ENCODE peak calls at places on chromosomes 13 and 19, in four cellular contexts. K, N, L and J are unnamed samples.

GRCh38 chr19:42313096-42313839 is at the start of gene TMEM145:
- DNase-seq in L (peak; percentile 51), K (peak; percentile 74), N (peak; percentile 54), J (peak; percentile 64)

GRCh38 chr19:55258476-55258827 is 365 bp downstream of the PPP6R1 start:
- DNase-seq in K (no peak), L (peak; percentile 62), N (no peak), J (peak; percentile 7)

GRCh38 chr19:32688315-32688714 is 3.3 kb upstream of the NUDT19 start:
- DNase-seq in K (no peak), L (no peak), N (no peak), J (no peak)

GRCh38 chr13:42569576-42570344 is 4.2 kb upstream of the TNFSF11 start:
- DNase-seq in L (no peak), N (no peak), K (no peak), J (no peak)

GRCh38 chr13:43865892-43866291 is 13.6 kb downstream of the CCDC122 start:
- DNase-seq in K (no peak), L (no peak), N (no peak), J (peak; percentile 40)

GRCh38 chr19:5035817-5036732 is 67.2 kb downstream of the KDM4B start:
- DNase-seq in K (no peak), N (no peak), L (peak; percentile 74), J (no peak)

GRCh38 chr13:23730251-23730650 is 158.9 kb downstream of the MIPEP start:
- DNase-seq in N (no peak), K (no peak), L (no peak), J (no peak)

GRCh38 chr19:10262771-10263170 is 8.1 kb upstream of the ICAM1 start:
- DNase-seq in N (no peak), K (no peak), L (no peak), J (peak; percentile 14)

GRCh38 chr13:98443800-98444325 is 133.0 kb downstream of the STK24 start:
- DNase-seq in N (no peak), L (no peak), K (no peak), J (no peak)